ENCODE peak calls at places on chromosomes 6 and 20, in seven cellular contexts. H is GM04503; Q is CD8-positive, alpha-beta T cell; M is stimulated activated CD4-positive, alpha-beta T cell treated with anti-CD3 and anti-CD28 coated beads, Interleukin-2, amount 100 ng/mL, for 48 hours; R is GM03348; W is MCF 10A; Y is memory B cell. O is an unnamed sample.

GRCh38 chr6:158780963-158781691 is 38.0 kb downstream of the EZR start:
- DNase-seq in W (no peak), Y (no peak), R (no peak), M (no peak), Q (no peak), H (no peak), O (no peak)

GRCh38 chr20:35181731-35182130 is 9.9 kb downstream of the PROCR start:
- DNase-seq in Q (no peak), Y (no peak), H (peak), M (no peak), R (peak), W (no peak), O (no peak)

GRCh38 chr6:151391471-151392428 is at the start of gene ZBTB2:
- DNase-seq in M (peak), W (peak), R (peak), H (no peak), Y (peak), Q (peak), O (no peak)

GRCh38 chr20:20679306-20679705 is 33.1 kb downstream of the RALGAPA2 start:
- DNase-seq in Q (no peak), Y (no peak), H (no peak), M (no peak), W (no peak), R (no peak), O (no peak)

GRCh38 chr6:14401181-14401745 is 283.7 kb downstream of the CD83 start:
- DNase-seq in H (no peak), R (peak), Q (no peak), W (no peak), M (no peak), Y (no peak), O (no peak)

GRCh38 chr6:158649289-158650143 is at the start of gene SYTL3:
- DNase-seq in H (no peak), Y (peak), Q (peak), W (no peak), M (peak), R (peak), O (no peak)

GRCh38 chr6:11374036-11375010 is 141.9 kb upstream of the NEDD9 start:
- DNase-seq in W (no peak), H (no peak), M (no peak), Q (no peak), Y (peak), R (no peak), O (no peak)

GRCh38 chr6:21967282-21967681 is 329.6 kb downstream of the PRL start:
- DNase-seq in H (no peak), Q (no peak), M (no peak), R (no peak), Y (no peak), W (no peak), O (no peak)

GRCh38 chr6:113396644-113397201 is 460.4 kb upstream of the MARCKS start:
- DNase-seq in Q (no peak), W (no peak), Y (no peak), H (no peak), R (no peak), M (no peak), O (no peak)

GRCh38 chr20:53891306-53891894 is 179.0 kb downstream of the BCAS1 start:
- DNase-seq in M (no peak), Q (no peak), W (no peak), H (no peak), R (no peak), Y (no peak), O (no peak)